ENCODE peak calls at places on chromosomes 11 and 22, in ten cellular contexts. U, I, W, Q, M, G, H, B, D and N are unnamed samples.

GRCh38 chr11:71465054-71465453 is 12.1 kb downstream of the NADSYN1 start:
- DNase-seq in M (no peak), U (no peak), Q (no peak), W (no peak), H (peak), B (no peak), I (no peak), D (no peak), G (no peak), N (no peak)

GRCh38 chr11:66144000-66144678 is 74.1 kb downstream of the PACS1 start:
- DNase-seq in B (no peak), D (no peak), H (no peak), U (no peak), I (no peak), W (no peak), M (no peak), Q (no peak), G (no peak), N (no peak)

GRCh38 chr22:46563381-46564083 is 26.1 kb upstream of the CELSR1 start:
- DNase-seq in U (peak), G (peak), I (peak), M (no peak), Q (no peak), D (no peak), H (peak), W (peak), B (peak), N (peak)

GRCh38 chr11:86446924-86447285 is 72.2 kb downstream of the CCDC81 start:
- DNase-seq in M (no peak), B (no peak), U (no peak), D (no peak), H (no peak), I (no peak), Q (no peak), G (no peak), W (no peak), N (no peak)

GRCh38 chr11:35943761-35944502 is at the start of gene LDLRAD3:
- DNase-seq in U (peak), W (peak), M (peak), G (peak), H (peak), I (peak), B (peak), D (peak), Q (peak), N (peak)

GRCh38 chr11:17408641-17409040 is 20.2 kb upstream of the KCNJ11 start:
- DNase-seq in U (no peak), B (no peak), H (no peak), I (no peak), G (no peak), D (no peak), W (no peak), Q (no peak), M (no peak), N (no peak)

GRCh38 chr11:36060926-36061325 is 117.1 kb downstream of the LDLRAD3 start:
- DNase-seq in H (no peak), G (no peak), Q (no peak), I (no peak), B (no peak), D (no peak), M (no peak), W (peak), U (no peak), N (no peak)

GRCh38 chr11:74004694-74005615 is 3.9 kb downstream of the UCP3 start:
- DNase-seq in M (no peak), W (no peak), Q (no peak), B (peak), U (no peak), I (no peak), D (no peak), G (no peak), H (no peak), N (no peak)

GRCh38 chr22:19868773-19869471 is 14.2 kb upstream of the GNB1L start:
- DNase-seq in B (no peak), U (no peak), I (no peak), Q (no peak), H (peak), W (no peak), D (no peak), M (no peak), G (peak), N (no peak)